ENCODE peak calls at places on chromosomes 6 and 20, in six cellular contexts. One of them, this sample, is unnamed.
A peak's percentile ranks its signal among the peaks of the same experiment; 100 is the strongest.

GRCh38 chr6:20755631-20756030 is 221.4 kb downstream of the CDKAL1 start:
- DNase-seq in right lobe of liver: no peak
- DNase-seq in Caco-2: no peak
- DNase-seq in CD4-positive, alpha-beta memory T cell: no peak
- DNase-seq in mesenchymal stem cell: no peak
- DNase-seq in left ventricle myocardium inferior: no peak
- DNase-seq in this sample: no peak

GRCh38 chr6:145015739-145016558 is 719.4 kb downstream of the EPM2A start:
- DNase-seq in right lobe of liver: no peak
- DNase-seq in Caco-2: no peak
- DNase-seq in CD4-positive, alpha-beta memory T cell: no peak
- DNase-seq in mesenchymal stem cell: peak; percentile 91
- DNase-seq in left ventricle myocardium inferior: no peak
- DNase-seq in this sample: no peak

GRCh38 chr6:138815797-138816528 is 20.1 kb downstream of the ECT2L start:
- DNase-seq in left ventricle myocardium inferior: no peak
- DNase-seq in mesenchymal stem cell: peak; percentile 81
- DNase-seq in CD4-positive, alpha-beta memory T cell: no peak
- DNase-seq in right lobe of liver: no peak
- DNase-seq in Caco-2: peak; percentile 45
- DNase-seq in this sample: peak; percentile 30

GRCh38 chr6:168570211-168570610 is 129.2 kb downstream of the SMOC2 start:
- DNase-seq in CD4-positive, alpha-beta memory T cell: no peak
- DNase-seq in Caco-2: no peak
- DNase-seq in left ventricle myocardium inferior: no peak
- DNase-seq in mesenchymal stem cell: no peak
- DNase-seq in right lobe of liver: no peak
- DNase-seq in this sample: no peak

GRCh38 chr6:113674075-113674474 is 183.1 kb upstream of the MARCKS start:
- DNase-seq in left ventricle myocardium inferior: no peak
- DNase-seq in mesenchymal stem cell: no peak
- DNase-seq in Caco-2: no peak
- DNase-seq in right lobe of liver: peak; percentile 66
- DNase-seq in CD4-positive, alpha-beta memory T cell: no peak
- DNase-seq in this sample: no peak

GRCh38 chr6:121055572-121056163 is 278.6 kb downstream of the TBC1D32 start:
- DNase-seq in CD4-positive, alpha-beta memory T cell: no peak
- DNase-seq in Caco-2: peak; percentile 60
- DNase-seq in right lobe of liver: no peak
- DNase-seq in mesenchymal stem cell: peak; percentile 64
- DNase-seq in left ventricle myocardium inferior: no peak
- DNase-seq in this sample: no peak

GRCh38 chr6:74879234-74879633 is 326.6 kb downstream of the COL12A1 start:
- DNase-seq in right lobe of liver: no peak
- DNase-seq in Caco-2: no peak
- DNase-seq in CD4-positive, alpha-beta memory T cell: no peak
- DNase-seq in left ventricle myocardium inferior: no peak
- DNase-seq in mesenchymal stem cell: peak; percentile 94
- DNase-seq in this sample: no peak

GRCh38 chr6:121302882-121303281 is 31.4 kb downstream of the TBC1D32 start:
- DNase-seq in left ventricle myocardium inferior: no peak
- DNase-seq in right lobe of liver: no peak
- DNase-seq in Caco-2: no peak
- DNase-seq in CD4-positive, alpha-beta memory T cell: no peak
- DNase-seq in mesenchymal stem cell: no peak
- DNase-seq in this sample: no peak

GRCh38 chr6:169807219-169807618 is 55.8 kb downstream of the ERMARD start:
- DNase-seq in right lobe of liver: no peak
- DNase-seq in left ventricle myocardium inferior: no peak
- DNase-seq in CD4-positive, alpha-beta memory T cell: no peak
- DNase-seq in Caco-2: no peak
- DNase-seq in mesenchymal stem cell: no peak
- DNase-seq in this sample: peak; percentile 59

GRCh38 chr6:62523630-62524029 is 237.6 kb upstream of the KHDRBS2 start:
- DNase-seq in mesenchymal stem cell: no peak
- DNase-seq in right lobe of liver: no peak
- DNase-seq in left ventricle myocardium inferior: no peak
- DNase-seq in Caco-2: no peak
- DNase-seq in CD4-positive, alpha-beta memory T cell: no peak
- DNase-seq in this sample: no peak

GRCh38 chr6:167578371-167578901 is 248.3 kb upstream of the AFDN start:
- DNase-seq in mesenchymal stem cell: no peak
- DNase-seq in right lobe of liver: no peak
- DNase-seq in left ventricle myocardium inferior: no peak
- DNase-seq in Caco-2: no peak
- DNase-seq in CD4-positive, alpha-beta memory T cell: no peak
- DNase-seq in this sample: no peak

GRCh38 chr6:1633366-1634021 is 23.8 kb downstream of the FOXC1 start:
- DNase-seq in mesenchymal stem cell: no peak
- DNase-seq in right lobe of liver: no peak
- DNase-seq in left ventricle myocardium inferior: no peak
- DNase-seq in CD4-positive, alpha-beta memory T cell: no peak
- DNase-seq in Caco-2: no peak
- DNase-seq in this sample: no peak

GRCh38 chr6:170102582-170103481 is 188.0 kb downstream of the DLL1 start:
- DNase-seq in left ventricle myocardium inferior: no peak
- DNase-seq in mesenchymal stem cell: no peak
- DNase-seq in CD4-positive, alpha-beta memory T cell: no peak
- DNase-seq in right lobe of liver: no peak
- DNase-seq in Caco-2: no peak
- DNase-seq in this sample: no peak

GRCh38 chr6:33787336-33787953 is 1.5 kb downstream of the LEMD2 start:
- DNase-seq in right lobe of liver: no peak
- DNase-seq in CD4-positive, alpha-beta memory T cell: no peak
- DNase-seq in mesenchymal stem cell: peak; percentile 42
- DNase-seq in Caco-2: peak; percentile 31
- DNase-seq in left ventricle myocardium inferior: no peak
- DNase-seq in this sample: no peak

GRCh38 chr20:50924261-50924660 is 7.0 kb downstream of the ADNP start:
- DNase-seq in Caco-2: no peak
- DNase-seq in right lobe of liver: no peak
- DNase-seq in mesenchymal stem cell: peak; percentile 40
- DNase-seq in left ventricle myocardium inferior: no peak
- DNase-seq in CD4-positive, alpha-beta memory T cell: no peak
- DNase-seq in this sample: no peak

GRCh38 chr6:474454-475185 is 83.1 kb downstream of the IRF4 start:
- DNase-seq in left ventricle myocardium inferior: no peak
- DNase-seq in mesenchymal stem cell: no peak
- DNase-seq in Caco-2: no peak
- DNase-seq in right lobe of liver: no peak
- DNase-seq in CD4-positive, alpha-beta memory T cell: peak; percentile 77
- DNase-seq in this sample: peak; percentile 66

GRCh38 chr6:21371676-21372161 is 221.8 kb upstream of the SOX4 start:
- DNase-seq in left ventricle myocardium inferior: no peak
- DNase-seq in right lobe of liver: no peak
- DNase-seq in mesenchymal stem cell: peak; percentile 47
- DNase-seq in CD4-positive, alpha-beta memory T cell: no peak
- DNase-seq in Caco-2: no peak
- DNase-seq in this sample: no peak

GRCh38 chr6:117008618-117009017 is 131.6 kb downstream of the RFX6 start:
- DNase-seq in Caco-2: no peak
- DNase-seq in left ventricle myocardium inferior: no peak
- DNase-seq in CD4-positive, alpha-beta memory T cell: no peak
- DNase-seq in mesenchymal stem cell: no peak
- DNase-seq in right lobe of liver: no peak
- DNase-seq in this sample: no peak

GRCh38 chr6:143368426-143368825 is 82.1 kb downstream of the ADAT2 start:
- DNase-seq in CD4-positive, alpha-beta memory T cell: no peak
- DNase-seq in right lobe of liver: no peak
- DNase-seq in mesenchymal stem cell: peak; percentile 31
- DNase-seq in left ventricle myocardium inferior: no peak
- DNase-seq in Caco-2: no peak
- DNase-seq in this sample: no peak

GRCh38 chr6:156776841-156777576 is at the start of gene ARID1B:
- DNase-seq in Caco-2: peak; percentile 83
- DNase-seq in mesenchymal stem cell: peak; percentile 89
- DNase-seq in left ventricle myocardium inferior: peak; percentile 85
- DNase-seq in CD4-positive, alpha-beta memory T cell: peak; percentile 86
- DNase-seq in right lobe of liver: peak; percentile 77
- DNase-seq in this sample: peak; percentile 90

GRCh38 chr6:35238843-35239289 is 20.7 kb upstream of the ZNF76 start:
- DNase-seq in Caco-2: no peak
- DNase-seq in left ventricle myocardium inferior: peak; percentile 84
- DNase-seq in mesenchymal stem cell: peak; percentile 46
- DNase-seq in right lobe of liver: no peak
- DNase-seq in CD4-positive, alpha-beta memory T cell: no peak
- DNase-seq in this sample: no peak

GRCh38 chr6:3809982-3810381 is 39.2 kb upstream of the FAM50B start:
- DNase-seq in right lobe of liver: no peak
- DNase-seq in mesenchymal stem cell: no peak
- DNase-seq in left ventricle myocardium inferior: no peak
- DNase-seq in Caco-2: no peak
- DNase-seq in CD4-positive, alpha-beta memory T cell: no peak
- DNase-seq in this sample: no peak
- H3K4me1 ChIP-seq in right lobe of liver: peaks cover 10% of the 10 kb centered on the region
- H3K4me1 ChIP-seq in mesenchymal stem cell: peaks cover 26% of the 10 kb centered on the region
- H3K4me1 ChIP-seq in left ventricle myocardium inferior: peaks cover 47% of the 10 kb centered on the region
- H3K4me1 ChIP-seq in Caco-2: peaks cover 34% of the 10 kb centered on the region
- H3K4me1 ChIP-seq in CD4-positive, alpha-beta memory T cell: no peaks in the 10 kb centered on the region
- H3K4me1 ChIP-seq in this sample: no peaks in the 10 kb centered on the region

DNA sequence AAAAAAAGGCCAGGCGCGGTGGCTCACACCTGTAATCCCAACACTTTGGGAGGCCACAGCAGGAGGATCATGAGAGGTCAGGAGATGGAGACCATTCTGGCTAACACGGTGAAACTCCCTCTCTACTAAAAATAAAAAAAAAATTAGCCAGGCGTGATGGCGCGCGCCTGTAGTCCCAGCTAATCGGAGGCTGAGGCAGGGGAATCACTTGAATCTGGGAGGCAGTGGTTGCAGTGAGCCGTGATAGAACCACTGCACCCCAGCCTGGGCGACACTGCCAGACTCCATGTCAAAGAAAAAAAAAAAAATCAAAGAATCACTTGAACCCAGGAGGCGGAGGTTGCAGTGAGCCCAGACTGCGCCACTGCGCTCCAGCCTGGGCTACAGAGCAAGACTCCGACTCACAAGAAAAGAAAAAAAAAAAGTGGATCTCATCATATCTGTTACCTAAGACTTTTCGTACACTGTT is 4.2 kb downstream of the RBM39 start:
- DNase-seq in right lobe of liver: no peak
- DNase-seq in left ventricle myocardium inferior: no peak
- DNase-seq in CD4-positive, alpha-beta memory T cell: no peak
- DNase-seq in Caco-2: no peak
- DNase-seq in mesenchymal stem cell: no peak
- DNase-seq in this sample: no peak
- H3K4me1 ChIP-seq in right lobe of liver: peaks cover 54% of the 10 kb centered on the region
- H3K4me1 ChIP-seq in left ventricle myocardium inferior: peaks cover 96% of the 10 kb centered on the region
- H3K4me1 ChIP-seq in CD4-positive, alpha-beta memory T cell: peaks cover 80% of the 10 kb centered on the region
- H3K4me1 ChIP-seq in Caco-2: peaks cover 45% of the 10 kb centered on the region
- H3K4me1 ChIP-seq in mesenchymal stem cell: peaks cover 8% of the 10 kb centered on the region
- H3K4me1 ChIP-seq in this sample: peaks cover 72% of the 10 kb centered on the region

GRCh38 chr20:44613575-44613974 is 31.2 kb downstream of the PKIG start:
- DNase-seq in mesenchymal stem cell: no peak
- DNase-seq in left ventricle myocardium inferior: no peak
- DNase-seq in right lobe of liver: no peak
- DNase-seq in CD4-positive, alpha-beta memory T cell: no peak
- DNase-seq in Caco-2: no peak
- DNase-seq in this sample: no peak

GRCh38 chr20:44606725-44607441 is 24.5 kb downstream of the PKIG start:
- DNase-seq in Caco-2: no peak
- DNase-seq in right lobe of liver: no peak
- DNase-seq in CD4-positive, alpha-beta memory T cell: no peak
- DNase-seq in mesenchymal stem cell: no peak
- DNase-seq in left ventricle myocardium inferior: no peak
- DNase-seq in this sample: no peak

GRCh38 chr20:44610313-44610965 is 28.1 kb downstream of the PKIG start:
- DNase-seq in left ventricle myocardium inferior: no peak
- DNase-seq in Caco-2: no peak
- DNase-seq in CD4-positive, alpha-beta memory T cell: peak; percentile 60
- DNase-seq in right lobe of liver: peak; percentile 43
- DNase-seq in mesenchymal stem cell: no peak
- DNase-seq in this sample: peak; percentile 84

GRCh38 chr20:44609006-44609510 is 26.7 kb downstream of the PKIG start:
- DNase-seq in mesenchymal stem cell: no peak
- DNase-seq in Caco-2: no peak
- DNase-seq in CD4-positive, alpha-beta memory T cell: no peak
- DNase-seq in left ventricle myocardium inferior: no peak
- DNase-seq in right lobe of liver: no peak
- DNase-seq in this sample: no peak

GRCh38 chr20:44609511-44610312 is 27.3 kb downstream of the PKIG start:
- DNase-seq in Caco-2: peak; percentile 99
- DNase-seq in right lobe of liver: peak; percentile 87
- DNase-seq in left ventricle myocardium inferior: peak; percentile 89
- DNase-seq in CD4-positive, alpha-beta memory T cell: peak; percentile 80
- DNase-seq in mesenchymal stem cell: peak; percentile 86
- DNase-seq in this sample: peak; percentile 75
- H3K4me1 ChIP-seq in Caco-2: peaks cover 12% of the 10 kb centered on the region
- H3K4me1 ChIP-seq in right lobe of liver: peaks cover 24% of the 10 kb centered on the region
- H3K4me1 ChIP-seq in left ventricle myocardium inferior: peaks cover 80% of the 10 kb centered on the region
- H3K4me1 ChIP-seq in CD4-positive, alpha-beta memory T cell: peaks cover 12% of the 10 kb centered on the region
- H3K4me1 ChIP-seq in mesenchymal stem cell: peaks cover 8% of the 10 kb centered on the region
- H3K4me1 ChIP-seq in this sample: peaks cover 30% of the 10 kb centered on the region

GRCh38 chr6:2783188-2783957 is 18.2 kb downstream of the WRNIP1 start:
- DNase-seq in left ventricle myocardium inferior: no peak
- DNase-seq in mesenchymal stem cell: no peak
- DNase-seq in right lobe of liver: no peak
- DNase-seq in CD4-positive, alpha-beta memory T cell: no peak
- DNase-seq in Caco-2: peak; percentile 23
- DNase-seq in this sample: no peak
- H3K4me1 ChIP-seq in left ventricle myocardium inferior: peaks cover 67% of the 10 kb centered on the region
- H3K4me1 ChIP-seq in mesenchymal stem cell: peaks cover 4% of the 10 kb centered on the region
- H3K4me1 ChIP-seq in right lobe of liver: no peaks in the 10 kb centered on the region
- H3K4me1 ChIP-seq in CD4-positive, alpha-beta memory T cell: no peaks in the 10 kb centered on the region
- H3K4me1 ChIP-seq in Caco-2: no peaks in the 10 kb centered on the region
- H3K4me1 ChIP-seq in this sample: no peaks in the 10 kb centered on the region

GRCh38 chr6:87918461-87918941 is 129.1 kb upstream of the SPACA1 start:
- DNase-seq in right lobe of liver: no peak
- DNase-seq in left ventricle myocardium inferior: no peak
- DNase-seq in mesenchymal stem cell: no peak
- DNase-seq in Caco-2: no peak
- DNase-seq in CD4-positive, alpha-beta memory T cell: no peak
- DNase-seq in this sample: no peak

GRCh38 chr6:87919001-87919400 is 128.6 kb upstream of the SPACA1 start:
- DNase-seq in right lobe of liver: no peak
- DNase-seq in CD4-positive, alpha-beta memory T cell: no peak
- DNase-seq in Caco-2: no peak
- DNase-seq in mesenchymal stem cell: no peak
- DNase-seq in left ventricle myocardium inferior: no peak
- DNase-seq in this sample: no peak

GRCh38 chr6:87919416-87919815 is 128.2 kb upstream of the SPACA1 start:
- DNase-seq in Caco-2: no peak
- DNase-seq in mesenchymal stem cell: no peak
- DNase-seq in left ventricle myocardium inferior: no peak
- DNase-seq in CD4-positive, alpha-beta memory T cell: no peak
- DNase-seq in right lobe of liver: no peak
- DNase-seq in this sample: no peak

GRCh38 chr6:87921034-87921433 is 126.6 kb upstream of the SPACA1 start:
- DNase-seq in right lobe of liver: no peak
- DNase-seq in CD4-positive, alpha-beta memory T cell: no peak
- DNase-seq in Caco-2: no peak
- DNase-seq in mesenchymal stem cell: no peak
- DNase-seq in left ventricle myocardium inferior: no peak
- DNase-seq in this sample: no peak

DNA sequence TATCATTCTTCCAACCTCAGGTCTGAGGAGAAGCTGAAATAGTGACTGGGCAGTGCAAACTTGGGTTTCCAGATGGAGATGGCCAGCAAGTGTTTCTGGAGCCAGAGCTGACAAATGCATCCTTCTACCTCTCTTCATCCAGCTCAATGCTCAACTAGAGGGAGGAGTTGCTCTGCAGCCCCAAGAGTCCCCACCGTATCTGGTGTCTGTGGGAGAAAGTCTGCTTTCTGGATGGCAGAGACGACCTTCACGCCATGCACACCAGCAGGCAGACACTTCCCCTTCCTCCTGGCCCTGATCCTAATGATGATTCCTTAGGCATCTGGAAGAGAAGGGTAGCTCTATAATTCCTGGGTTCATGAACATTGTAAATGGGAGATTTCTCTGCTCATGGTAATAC is 127.4 kb upstream of the SPACA1 start:
- DNase-seq in mesenchymal stem cell: no peak
- DNase-seq in left ventricle myocardium inferior: no peak
- DNase-seq in right lobe of liver: no peak
- DNase-seq in Caco-2: no peak
- DNase-seq in CD4-positive, alpha-beta memory T cell: no peak
- DNase-seq in this sample: no peak
- H3K4me1 ChIP-seq in mesenchymal stem cell: peaks cover 3% of the 10 kb centered on the region
- H3K4me1 ChIP-seq in left ventricle myocardium inferior: no peaks in the 10 kb centered on the region
- H3K4me1 ChIP-seq in right lobe of liver: no peaks in the 10 kb centered on the region
- H3K4me1 ChIP-seq in Caco-2: no peaks in the 10 kb centered on the region
- H3K4me1 ChIP-seq in CD4-positive, alpha-beta memory T cell: no peaks in the 10 kb centered on the region
- H3K4me1 ChIP-seq in this sample: peaks cover 8% of the 10 kb centered on the region

This sample was measured in CD8-positive, alpha-beta memory T cell.